ENCODE peak calls at places on chromosomes 12 and 14, in six cellular contexts. K, R, J, B, G and C are unnamed samples. For H3K27me3 and H3K36me3, the result is how much of the 10 kb centered on the place peaks cover.

GRCh38 chr12:108650083-108650482 is 16.4 kb upstream of the SELPLG start:
- DNase-seq in G (no peak), J (no peak), B (no peak), R (no peak), K (no peak), C (no peak)

GRCh38 chr12:54560374-54560858 is 11.0 kb downstream of the PDE1B start:
- DNase-seq in K (peak), R (peak), G (peak), J (peak), B (no peak), C (peak)

GRCh38 chr12:69405466-69405865 is 45.9 kb downstream of the YEATS4 start:
- DNase-seq in K (no peak), B (no peak), R (peak), J (peak), G (no peak), C (no peak)

GRCh38 chr12:92899388-92900001 is 29.6 kb downstream of the EEA1 start:
- DNase-seq in B (no peak), J (peak), K (peak), R (peak), G (no peak), C (peak)

GRCh38 chr14:22627506-22628263 is 16.5 kb downstream of the OR6J1 start:
- DNase-seq in R (no peak), G (no peak), J (no peak), K (no peak), B (no peak), C (no peak)

GRCh38 chr12:67477682-67478265 is 170.8 kb upstream of the DYRK2 start:
- DNase-seq in K (no peak), G (no peak), J (no peak), R (no peak), B (peak), C (no peak)

GRCh38 chr12:46198913-46199312 is 69.9 kb downstream of the SLC38A1 start:
- DNase-seq in R (no peak), G (no peak), J (no peak), K (no peak), B (no peak), C (no peak)

GRCh38 chr12:123741937-123742572 is 20.0 kb upstream of the DNAH10 start:
- DNase-seq in B (no peak), J (no peak), G (no peak), R (no peak), K (no peak), C (no peak)

GRCh38 chr12:60012659-60013058 is 416.8 kb downstream of the SLC16A7 start:
- DNase-seq in J (no peak), G (no peak), R (no peak), B (no peak), K (no peak), C (no peak)

GRCh38 chr12:6476496-6476895 is 6.0 kb upstream of the VAMP1 start:
- DNase-seq in B (no peak), J (no peak), K (no peak), R (peak), G (no peak), C (no peak)

GRCh38 chr12:111425655-111426054 is 19.9 kb downstream of the SH2B3 start:
- DNase-seq in K (no peak), R (no peak), B (no peak), J (no peak), G (no peak), C (no peak)

GRCh38 chr12:111426341-111427185 is 20.8 kb downstream of the SH2B3 start:
- DNase-seq in G (no peak), K (no peak), B (no peak), J (no peak), R (peak), C (no peak)

GRCh38 chr12:111427417-111428074 is 21.8 kb downstream of the SH2B3 start:
- DNase-seq in G (no peak), J (no peak), B (no peak), K (no peak), R (no peak), C (no peak)

GRCh38 chr12:111424189-111424792 is 18.6 kb downstream of the SH2B3 start:
- DNase-seq in G (no peak), J (no peak), R (no peak), B (no peak), K (no peak), C (no peak)

GRCh38 chr12:111424793-111425251 is 19.1 kb downstream of the SH2B3 start:
- DNase-seq in G (peak), B (no peak), R (no peak), J (no peak), K (peak), C (no peak)
- TF ChIP-seq CTCF in G (peak), B (peak), R (peak), J (peak), K (peak), C (peak)

DNA sequence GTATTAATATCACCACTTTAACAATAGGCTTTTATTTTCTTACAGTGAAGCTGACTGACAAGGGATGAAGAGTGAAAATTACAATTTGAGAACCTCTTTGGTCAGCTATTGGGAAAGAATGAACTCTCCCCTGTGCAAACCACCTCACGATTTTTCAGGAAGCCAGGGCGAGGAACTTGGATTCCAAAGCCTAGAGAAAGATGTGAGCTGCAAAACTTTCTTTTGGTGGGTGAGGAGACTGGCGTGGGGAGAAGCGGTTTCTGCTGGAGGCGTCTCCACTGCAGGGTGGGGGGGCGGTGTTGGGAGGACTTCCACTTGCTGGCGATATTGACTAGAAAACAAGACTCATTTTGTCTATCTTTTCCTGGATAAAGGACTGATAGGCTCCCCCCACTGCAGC is 59.3 kb upstream of the VRK1 start:
- DNase-seq in J (no peak), R (no peak), G (no peak), B (no peak), K (no peak), C (no peak)
- H3K27me3 ChIP-seq in J (under half), R (under half), G (under half), B (under half), K (under half), C (under half)

DNA sequence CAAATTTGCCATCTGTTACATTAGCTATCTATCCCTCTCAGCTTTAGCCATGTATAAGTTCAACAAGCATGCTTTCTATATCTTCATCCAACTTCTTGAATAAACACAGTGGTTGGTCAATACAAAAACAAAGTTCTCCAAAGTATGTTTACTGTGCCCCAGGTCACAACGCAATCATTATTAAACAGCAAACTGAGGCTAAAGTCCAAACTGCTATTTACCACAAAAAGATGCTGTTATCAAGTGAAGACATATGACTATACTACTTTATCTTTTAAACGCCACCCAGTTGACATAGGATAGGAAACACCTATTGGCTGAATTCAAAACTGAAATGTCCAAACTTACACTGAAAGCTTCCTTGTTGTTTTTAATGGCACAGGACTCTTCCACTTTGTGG is 11.7 kb downstream of the ZCCHC8 start:
- DNase-seq in B (no peak), J (no peak), G (no peak), K (no peak), R (no peak), C (no peak)
- H3K36me3 ChIP-seq in B (half or more), J (under half), G (under half), K (under half), R (half or more), C (under half)

DNA sequence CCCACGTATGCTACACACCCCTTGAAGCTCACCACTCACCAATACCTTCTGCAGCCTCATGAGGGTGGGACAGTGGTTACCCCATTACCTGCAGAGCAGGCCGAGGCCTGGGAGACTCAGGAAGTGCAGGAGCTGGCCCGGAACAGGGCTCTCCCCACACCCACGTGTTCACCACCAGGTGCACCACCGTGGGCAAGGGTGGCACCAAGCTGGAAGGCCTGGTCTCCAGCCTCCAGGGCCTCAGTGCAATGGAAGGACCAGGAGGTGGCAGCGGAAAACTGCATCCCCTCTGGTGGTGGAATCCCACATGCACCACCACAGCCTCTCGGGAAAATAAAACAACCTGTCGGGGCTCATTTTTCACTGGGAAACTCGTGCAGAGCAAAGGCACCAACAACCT is 36.4 kb downstream of the ITPK1 start:
- DNase-seq in R (no peak), J (no peak), G (no peak), K (no peak), B (no peak), C (no peak)
- TF ChIP-seq CTCF in R (peak), J (no peak), G (peak), K (no peak), B (peak), C (no peak)

DNA sequence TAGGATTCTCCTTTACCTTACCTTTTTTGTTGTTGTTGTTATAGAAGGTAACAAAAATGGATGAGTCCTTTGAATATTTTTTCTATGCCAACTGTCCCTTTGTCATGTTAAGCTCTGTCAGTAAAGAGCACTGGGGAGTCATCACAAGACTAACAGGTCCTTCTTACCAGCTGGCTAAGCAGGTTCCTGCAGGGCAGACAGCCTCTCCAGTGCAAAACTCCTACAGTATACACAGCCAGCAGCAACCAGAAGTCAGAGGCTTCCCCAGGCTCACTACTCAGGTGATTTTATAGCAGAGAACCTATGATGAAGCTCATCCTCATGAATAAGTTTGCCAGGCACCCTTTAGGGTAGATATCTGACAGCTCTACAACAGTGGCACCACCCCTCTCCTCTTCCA is 271.1 kb downstream of the RERGL start:
- DNase-seq in B (no peak), R (no peak), K (no peak), J (no peak), G (no peak), C (no peak)
- H3K27me3 ChIP-seq in B (under half), R (under half), K (under half), J (under half), G (under half), C (under half)